ENCODE peak calls at places on chromosomes 16 and 17, in four cellular contexts. I is Panc1, C is adrenal gland, D is lower leg skin. F is an unnamed sample.

GRCh38 chr17:17840751-17841591 is 4.2 kb upstream of the SREBF1 start:
- DNase-seq in I (no peak), C (no peak), D (no peak), F (peak; percentile 80)

GRCh38 chr17:32475258-32475657 is 11.5 kb upstream of the CDK5R1 start:
- DNase-seq in C (no peak), I (no peak), D (no peak), F (no peak)

GRCh38 chr17:42680331-42680808 is 1.3 kb downstream of the CCR10 start:
- DNase-seq in D (no peak), I (no peak), C (no peak), F (no peak)

GRCh38 chr17:30323895-30324319 is 9.9 kb downstream of the TMIGD1 start:
- DNase-seq in C (peak; percentile 37), D (peak; percentile 71), I (no peak), F (peak; percentile 86)

GRCh38 chr16:27330542-27330941 is 16.8 kb downstream of the IL4R start:
- DNase-seq in C (no peak), I (no peak), D (peak; percentile 79), F (no peak)

GRCh38 chr17:3885970-3886369 is 6.9 kb downstream of the CAMKK1 start:
- DNase-seq in I (no peak), C (peak; percentile 76), D (no peak), F (peak; percentile 42)

GRCh38 chr16:55248494-55248893 is 75.5 kb upstream of the IRX6 start:
- DNase-seq in C (no peak), I (no peak), D (no peak), F (no peak)

GRCh38 chr17:58306131-58306951 is 22.3 kb downstream of the TSPOAP1 start:
- DNase-seq in C (no peak), D (no peak), I (no peak), F (no peak)

GRCh38 chr16:50999181-50999580 is 151.9 kb downstream of the SALL1 start:
- DNase-seq in D (no peak), C (no peak), I (no peak), F (no peak)

GRCh38 chr17:34706029-34706428 is 126.6 kb downstream of the TMEM132E start:
- DNase-seq in C (peak; percentile 35), I (no peak), D (no peak), F (peak; percentile 8)

GRCh38 chr17:14672830-14673229 is 371.9 kb downstream of the HS3ST3B1 start:
- DNase-seq in D (no peak), I (no peak), C (no peak), F (peak; percentile 89)

GRCh38 chr16:88593489-88593888 is 23.3 kb downstream of the ZC3H18 start:
- DNase-seq in I (no peak), D (no peak), C (no peak), F (no peak)
- TF ChIP-seq CTCF in I (no peak), D (no peak), C (no peak), F (no peak)

DNA sequence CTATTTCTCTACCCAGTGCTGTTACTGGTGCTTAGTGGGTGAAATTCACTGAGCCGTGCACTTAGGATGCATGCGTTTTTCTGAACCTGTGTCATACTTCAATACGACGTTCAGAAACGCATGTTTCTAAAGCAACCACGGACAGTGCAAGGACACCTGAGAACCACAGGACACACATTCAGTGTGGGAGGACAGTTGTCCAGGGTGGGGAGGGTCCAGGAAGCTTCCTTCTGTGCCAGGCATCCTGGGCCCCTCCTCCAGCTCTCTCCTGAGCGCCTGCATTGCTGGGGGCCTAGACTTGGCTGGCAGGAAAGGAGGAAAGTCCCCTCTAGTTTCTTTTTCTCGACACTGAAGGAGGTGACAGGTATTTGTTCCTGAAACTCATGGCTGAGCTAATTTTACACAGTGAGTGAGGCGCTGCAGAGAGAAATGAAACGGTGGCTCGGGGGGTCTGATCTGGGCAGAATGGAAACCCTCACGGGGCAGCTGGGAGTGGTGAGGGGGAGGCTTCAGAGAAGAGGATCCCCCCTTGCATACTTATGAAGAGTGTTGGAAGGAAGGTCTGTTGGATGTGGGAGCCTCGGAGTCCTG is 89.9 kb downstream of the IRF8 start:
- DNase-seq in I (no peak), C (no peak), D (no peak), F (no peak)
- H3K4me3 ChIP-seq in I (no peak overlapping the region), C (no peak overlapping the region), D (no peak overlapping the region), F (no peak overlapping the region)

GRCh38 chr17:50624321-50624935 is 10.3 kb upstream of the ABCC3 start:
- DNase-seq in D (no peak), C (no peak), I (no peak), F (no peak)
- TF ChIP-seq CTCF in D (no peak), C (no peak), I (no peak), F (no peak)

DNA sequence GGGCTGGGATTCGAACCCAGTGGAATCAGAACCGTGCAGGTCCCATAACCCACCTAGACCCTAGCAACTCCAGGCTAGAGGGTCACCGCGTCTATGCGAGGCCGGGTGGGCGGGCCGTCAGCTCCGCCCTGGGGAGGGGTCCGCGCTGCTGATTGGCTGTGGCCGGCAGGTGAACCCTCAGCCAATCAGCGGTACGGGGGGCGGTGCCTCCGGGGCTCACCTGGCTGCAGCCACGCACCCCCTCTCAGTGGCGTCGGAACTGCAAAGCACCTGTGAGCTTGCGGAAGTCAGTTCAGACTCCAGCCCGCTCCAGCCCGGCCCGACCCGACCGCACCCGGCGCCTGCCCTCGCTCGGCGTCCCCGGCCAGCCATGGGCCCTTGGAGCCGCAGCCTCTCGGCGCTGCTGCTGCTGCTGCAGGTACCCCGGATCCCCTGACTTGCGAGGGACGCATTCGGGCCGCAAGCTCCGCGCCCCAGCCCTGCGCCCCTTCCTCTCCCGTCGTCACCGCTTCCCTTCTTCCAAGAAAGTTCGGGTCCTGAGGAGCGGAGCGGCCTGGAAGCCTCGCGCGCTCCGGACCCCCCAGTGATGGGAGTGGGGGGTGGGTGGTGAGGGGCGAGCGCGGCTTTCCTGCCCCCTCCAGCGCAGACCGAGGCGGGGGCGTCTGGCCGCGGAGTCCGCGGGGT is at the start of gene CDH1:
- DNase-seq in D (peak; percentile 71), I (no peak), C (no peak), F (peak; percentile 96)
- H3K4me3 ChIP-seq in D (peak within 1 kb of the TSS; percentile 40), I (peak within 1 kb of the TSS; percentile 48), C (peak within 1 kb of the TSS; percentile 31), F (peak within 1 kb of the TSS; percentile 87)

GRCh38 chr17:62859146-62859545 is 51.0 kb upstream of the MARCHF10 start:
- DNase-seq in D (peak; percentile 25), C (no peak), I (no peak), F (no peak)
- TF ChIP-seq CTCF in D (no peak), C (no peak), I (no peak), F (no peak)

DNA sequence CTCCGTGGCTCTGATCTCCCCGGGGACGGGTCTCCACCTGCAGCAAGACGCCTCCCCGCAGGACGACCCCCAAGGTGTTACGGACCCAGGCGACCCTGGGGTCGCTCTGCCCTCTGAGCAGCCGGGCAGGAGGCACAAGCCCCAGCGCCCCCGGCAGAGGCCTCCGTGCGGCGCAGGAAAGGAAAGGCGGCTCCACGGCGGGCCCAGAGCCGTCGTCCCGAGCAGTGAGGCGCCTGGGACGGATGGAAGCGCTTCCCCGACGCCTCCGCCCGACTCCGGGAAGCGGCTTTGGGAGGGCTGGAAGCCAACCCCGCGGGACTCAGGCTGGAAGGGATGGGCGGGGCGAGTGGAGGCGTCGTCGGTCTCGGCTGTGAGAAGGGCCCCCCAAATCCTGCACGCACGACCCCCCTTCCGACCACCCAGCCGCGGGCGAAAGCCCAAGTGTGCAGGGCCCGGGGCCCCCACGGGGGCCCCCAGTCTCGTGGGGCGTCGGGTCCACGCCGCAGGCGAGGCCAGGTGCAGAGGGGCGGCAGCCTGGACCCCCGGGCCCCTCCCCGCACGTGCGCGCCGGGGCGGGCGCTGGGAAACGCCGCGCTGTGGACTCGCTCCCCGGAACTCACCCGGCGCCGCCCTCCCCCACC is 32.7 kb upstream of the RPH3AL start:
- DNase-seq in C (peak; percentile 61), I (no peak), D (no peak), F (peak; percentile 10)
- H3K4me3 ChIP-seq in C (peak overlapping the region; percentile 91), I (peak overlapping the region; percentile 28), D (no peak overlapping the region), F (no peak overlapping the region)

GRCh38 chr16:48511071-48511540 is 98.9 kb downstream of the N4BP1 start:
- DNase-seq in C (no peak), D (no peak), I (no peak), F (peak; percentile 100)
- TF ChIP-seq CTCF in C (no peak), D (no peak), I (no peak), F (peak; percentile 40)

GRCh38 chr16:12511308-12511707 is 292.4 kb downstream of the CPPED1 start:
- DNase-seq in D (no peak), C (no peak), I (no peak), F (no peak)
- H3K4me3 ChIP-seq in D (no peak overlapping the region), C (no peak overlapping the region), I (no peak overlapping the region), F (no peak overlapping the region)

F was measured in epithelial cell of esophagus.